ENCODE peak calls at places on chromosomes 3 and 15, in eight cellular contexts. B is T-helper 2 cell; T is GM03348; W is GM23338; V is nephron progenitor cell; E is CD8-positive, alpha-beta T cell; H is Ammon's horn; I is omental fat pad. O is an unnamed sample.

GRCh38 chr15:95150466-95150865 is 919.1 kb downstream of the MCTP2 start:
- DNase-seq in I (no peak), E (no peak), H (no peak), B (no peak), T (no peak), V (no peak), W (no peak), O (no peak)

GRCh38 chr15:52233405-52233804 is 42.2 kb upstream of the GNB5 start:
- DNase-seq in E (no peak), W (no peak), T (peak; percentile 32), V (no peak), B (no peak), H (no peak), I (no peak), O (no peak)

GRCh38 chr3:163045945-163046344 is 1549.3 kb downstream of the OTOL1 start:
- DNase-seq in E (no peak), T (no peak), V (no peak), H (no peak), B (no peak), W (no peak), I (no peak), O (no peak)

GRCh38 chr15:72306211-72306785 is 13.7 kb downstream of the CELF6 start:
- DNase-seq in W (peak; percentile 91), V (peak; percentile 43), H (peak; percentile 88), T (no peak), I (no peak), B (peak; percentile 70), E (peak; percentile 53), O (peak; percentile 49)

GRCh38 chr3:119420196-119420595 is 43.2 kb downstream of the TMEM39A start:
- DNase-seq in B (no peak), H (no peak), I (no peak), W (peak; percentile 65), V (no peak), T (no peak), E (no peak), O (peak; percentile 34)

GRCh38 chr3:72231439-72232196 is 446.7 kb upstream of the PROK2 start:
- DNase-seq in B (no peak), T (no peak), E (no peak), V (no peak), H (peak; percentile 93), I (no peak), W (no peak), O (no peak)

GRCh38 chr3:12662593-12663310 is 1.2 kb downstream of the RAF1 start:
- DNase-seq in T (peak; percentile 41), V (peak; percentile 48), B (peak; percentile 6), I (no peak), W (peak; percentile 64), H (peak; percentile 31), E (no peak), O (no peak)

GRCh38 chr15:42955518-42955917 is 34.9 kb upstream of the TTBK2 start:
- DNase-seq in V (no peak), H (no peak), B (no peak), W (no peak), T (peak; percentile 57), E (no peak), I (no peak), O (no peak)

GRCh38 chr3:105686324-105686897 is 182.4 kb downstream of the CBLB start:
- DNase-seq in V (no peak), H (peak; percentile 13), I (no peak), B (peak; percentile 23), W (peak; percentile 49), E (no peak), T (peak; percentile 52), O (no peak)

GRCh38 chr3:54520060-54520459 is 397.7 kb downstream of the CACNA2D3 start:
- DNase-seq in E (no peak), B (no peak), H (no peak), I (no peak), W (no peak), V (no peak), T (no peak), O (no peak)

O was measured in H9.